ENCODE peak calls at places on chromosomes 6 and 20, in seven cellular contexts. P is iPS DF 19.7; L is CD8-positive, alpha-beta memory T cell; N is NCI-H1092; I is GM23338; J is fibroblast of the aortic adventitia; F is stimulated activated effector memory CD8-positive, alpha-beta T cell treated with anti-CD3 and anti-CD28 coated beads, Interleukin-12 subunit alpha, Interleukin-12 subunit beta, amount 100 ng/mL, for 72 hours. A is an unnamed sample.

GRCh38 chr6:85460951-85461805 is 11.3 kb downstream of the NT5E start:
- DNase-seq in L (peak), P (no peak), N (no peak), F (peak), I (no peak), J (peak), A (no peak)

GRCh38 chr20:13288357-13288756 is 67.3 kb downstream of the ISM1 start:
- DNase-seq in J (no peak), P (no peak), I (no peak), L (no peak), F (no peak), N (no peak), A (no peak)

GRCh38 chr6:26044140-26045045 is 42.8 kb upstream of the HFE start:
- DNase-seq in L (peak), P (no peak), I (no peak), J (peak), F (peak), N (no peak), A (peak)

GRCh38 chr20:24160563-24161355 is 172.2 kb upstream of the GGTLC1 start:
- DNase-seq in N (peak), P (peak), I (peak), L (no peak), F (no peak), J (peak), A (no peak)

GRCh38 chr6:13044390-13044789 is 283.9 kb downstream of the TBC1D7 start:
- DNase-seq in P (peak), L (no peak), F (no peak), J (peak), I (peak), N (no peak), A (no peak)

GRCh38 chr6:1873781-1874180 is 264.1 kb downstream of the FOXC1 start:
- DNase-seq in P (no peak), F (no peak), N (no peak), I (no peak), J (no peak), L (no peak), A (no peak)

GRCh38 chr6:142867355-142867801 is 77.6 kb downstream of the HIVEP2 start:
- DNase-seq in F (no peak), J (peak), N (no peak), I (no peak), L (no peak), P (no peak), A (no peak)

GRCh38 chr6:26097268-26097875 is 10.1 kb downstream of the HFE start:
- DNase-seq in N (no peak), I (peak), L (peak), P (no peak), J (peak), F (peak), A (no peak)

GRCh38 chr20:8248051-8248450 is 116.0 kb downstream of the PLCB1 start:
- DNase-seq in I (no peak), F (no peak), P (no peak), J (no peak), L (no peak), N (no peak), A (no peak)

GRCh38 chr6:141464490-141464889 is 668.2 kb upstream of the GJE1 start:
- DNase-seq in P (no peak), L (no peak), J (peak), I (no peak), F (no peak), N (peak), A (no peak)

GRCh38 chr6:41692735-41693134 is 42.7 kb downstream of the TFEB start:
- DNase-seq in N (no peak), I (no peak), P (no peak), F (no peak), L (no peak), J (no peak), A (no peak)

GRCh38 chr6:30615958-30616810 is 859 bp downstream of the PPP1R10 start:
- DNase-seq in F (peak), I (peak), P (no peak), J (peak), N (no peak), L (peak), A (peak)

GRCh38 chr6:158290659-158291058 is 21.6 kb upstream of the TULP4 start:
- DNase-seq in J (no peak), N (no peak), L (peak), F (peak), I (no peak), P (no peak), A (no peak)

GRCh38 chr6:121791396-121792315 is 356.2 kb downstream of the GJA1 start:
- DNase-seq in L (no peak), P (peak), I (peak), J (no peak), F (no peak), N (no peak), A (no peak)